ENCODE peak calls at places on chromosome 18, in four cellular contexts. J is A549, S is SK-N-SH, B is HepG2. V is an unnamed sample.

GRCh38 chr18:76821875-76822509 is 365 bp upstream of the ZNF236 start:
- DNase-seq in J (peak; percentile 41), S (peak; percentile 95), B (no peak), V (peak; percentile 48)

GRCh38 chr18:22667616-22668422 is 250.1 kb upstream of the CTAGE1 start:
- DNase-seq in B (no peak), J (peak; percentile 5), S (no peak), V (peak; percentile 84)

GRCh38 chr18:32418148-32418547 is 52.5 kb downstream of the GAREM1 start:
- DNase-seq in J (no peak), B (peak; percentile 25), S (no peak), V (no peak)

GRCh38 chr18:38422216-38422615 is 856.6 kb upstream of the CELF4 start:
- DNase-seq in B (no peak), S (no peak), J (no peak), V (no peak)

GRCh38 chr18:11407900-11408299 is 201.5 kb upstream of the SLC35G4 start:
- DNase-seq in B (no peak), J (no peak), S (no peak), V (no peak)

GRCh38 chr18:76488190-76488589 is 6.9 kb downstream of the ZNF516 start:
- DNase-seq in S (no peak), B (no peak), J (no peak), V (no peak)

GRCh38 chr18:77004555-77005380 is 127.8 kb downstream of the MBP start:
- DNase-seq in S (no peak), B (no peak), J (no peak), V (no peak)

GRCh38 chr18:79632765-79633164 is 46.8 kb upstream of the CTDP1 start:
- DNase-seq in S (no peak), J (no peak), B (no peak), V (no peak)

GRCh38 chr18:76348267-76349066 is 146.6 kb downstream of the ZNF516 start:
- DNase-seq in J (no peak), S (no peak), B (peak; percentile 81), V (no peak)

GRCh38 chr18:8811115-8811514 is 105.8 kb downstream of the MTCL1 start:
- DNase-seq in B (no peak), S (no peak), J (no peak), V (no peak)

GRCh38 chr18:79217979-79218604 is 148.9 kb downstream of the ATP9B start:
- DNase-seq in S (no peak), J (no peak), B (no peak), V (peak; percentile 8)

GRCh38 chr18:23314672-23315071 is 138.4 kb upstream of the RIOK3 start:
- DNase-seq in S (no peak), B (no peak), J (no peak), V (no peak)

GRCh38 chr18:45628979-45629958 is 14.0 kb downstream of the SLC14A2 start:
- DNase-seq in S (no peak), B (no peak), J (no peak), V (no peak)

GRCh38 chr18:79784071-79784913 is 13.4 kb upstream of the KCNG2 start:
- DNase-seq in B (no peak), S (no peak), J (no peak), V (no peak)

GRCh38 chr18:27004056-27004829 is 138.7 kb upstream of the AQP4 start:
- DNase-seq in S (peak; percentile 33), B (no peak), J (no peak), V (no peak)

GRCh38 chr18:73381361-73382031 is 513.7 kb upstream of the NETO1 start:
- DNase-seq in S (no peak), B (no peak), J (no peak), V (no peak)

GRCh38 chr18:9796933-9797549 is 88.7 kb upstream of the TXNDC2 start:
- DNase-seq in S (peak; percentile 34), J (no peak), B (no peak), V (no peak)

GRCh38 chr18:32301976-32302743 is 112.3 kb downstream of the MEP1B start:
- DNase-seq in B (no peak), S (peak; percentile 26), J (peak; percentile 5), V (no peak)

GRCh38 chr18:22933958-22934423 is 863 bp downstream of the RBBP8 start:
- DNase-seq in J (no peak), S (no peak), B (no peak), V (no peak)

DNA sequence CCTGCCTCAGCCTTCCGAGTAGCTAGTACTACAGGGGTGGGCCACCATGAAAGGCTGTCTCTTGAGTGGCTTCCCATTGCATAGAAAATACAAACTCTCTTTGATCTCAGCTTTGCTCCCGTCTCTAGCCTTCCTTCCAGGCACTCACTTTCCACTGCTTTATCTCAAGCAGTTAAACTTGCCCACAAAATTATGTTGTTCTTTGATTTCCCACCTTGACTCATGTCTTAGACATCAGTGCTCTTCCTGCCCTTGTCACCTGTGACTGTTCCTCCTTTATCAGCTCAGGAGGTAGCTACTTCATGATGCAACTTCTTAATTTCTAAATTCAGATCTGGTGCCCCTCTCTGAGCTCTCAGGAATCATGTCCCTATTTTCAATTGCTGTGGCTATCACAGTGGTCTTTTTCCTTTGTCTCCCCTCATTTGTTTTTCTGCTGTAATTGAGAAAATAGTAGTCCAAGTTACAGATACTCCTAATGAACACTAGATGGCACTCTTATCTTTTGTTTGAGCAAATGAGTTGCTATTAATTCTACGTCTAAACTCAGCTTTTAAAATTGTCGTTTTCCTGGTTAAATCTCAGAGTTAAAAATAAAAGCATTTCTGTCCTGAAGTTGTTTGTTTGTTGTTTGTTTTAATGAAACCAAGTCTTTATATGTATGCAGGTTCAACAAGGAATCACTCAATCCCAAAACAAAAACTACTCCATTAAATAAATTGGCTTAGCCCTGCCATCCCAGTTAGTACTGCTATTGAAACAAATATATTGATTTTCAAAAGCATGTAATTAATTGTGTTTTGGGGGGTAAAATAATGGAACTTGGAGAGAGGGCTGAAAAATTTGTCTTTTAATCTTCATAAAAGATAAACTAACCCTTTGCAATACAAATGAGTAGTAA is 46.9 kb upstream of the GREB1L start:
- DNase-seq in S (peak; percentile 29), J (no peak), B (peak; percentile 24), V (peak; percentile 14)
- TF ChIP-seq CHD2 in S (no peak), J (no peak), B (no peak), V (no peak)

DNA sequence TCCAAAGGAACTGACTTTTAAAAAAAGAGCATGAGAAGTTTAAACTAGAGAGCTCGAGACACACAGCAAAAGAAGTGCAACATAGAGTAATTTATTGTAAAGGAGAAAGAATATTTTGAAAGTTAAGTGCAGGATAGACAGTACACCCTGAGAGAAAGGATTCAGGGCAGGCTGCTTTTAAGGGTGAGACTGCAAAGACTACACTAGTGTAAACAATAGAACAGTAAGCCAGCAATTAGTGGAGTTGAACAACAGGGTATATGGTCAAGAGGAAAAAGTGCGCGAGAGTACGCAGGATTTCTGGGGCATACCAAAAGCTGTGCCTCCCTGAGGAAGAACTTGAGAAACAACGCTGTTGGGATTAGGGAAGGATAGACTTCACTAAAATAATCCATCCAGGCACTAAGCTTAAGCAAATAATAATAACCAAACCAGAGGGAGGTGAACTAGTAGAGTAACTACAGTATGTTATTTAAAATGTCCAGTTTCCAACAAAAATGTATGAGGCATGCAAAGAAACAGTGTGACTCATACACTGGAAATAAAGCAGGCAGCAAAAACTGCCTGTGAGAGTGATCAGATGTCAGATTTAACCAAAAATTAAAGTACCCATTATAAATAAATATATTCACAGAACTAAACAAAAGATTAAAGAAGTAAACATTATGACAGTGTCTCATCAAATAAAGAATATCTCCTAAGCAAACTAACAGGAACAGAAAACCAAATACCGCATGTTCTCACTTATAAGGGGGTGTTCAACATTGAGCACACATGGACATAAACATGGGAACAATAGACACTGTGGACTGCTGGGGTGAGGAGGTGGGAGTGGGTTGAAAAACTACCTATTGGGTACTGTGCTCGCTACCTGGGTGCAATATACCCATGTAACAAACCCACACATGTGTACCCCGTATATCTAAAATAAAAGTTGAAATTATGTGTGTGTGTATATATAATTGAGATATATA is 40.5 kb upstream of the EMILIN2 start:
- DNase-seq in S (no peak), J (no peak), B (no peak), V (no peak)
- TF ChIP-seq CHD2 in S (no peak), J (no peak), B (no peak), V (no peak)

GRCh38 chr18:2978626-2979025 is 34.3 kb downstream of the LPIN2 start:
- DNase-seq in B (no peak), S (no peak), J (peak; percentile 21), V (no peak)
- TF ChIP-seq CHD2 in B (no peak), S (no peak), J (no peak), V (no peak)

GRCh38 chr18:31258789-31259188 is 59.2 kb upstream of the DSG1 start:
- DNase-seq in B (no peak), S (no peak), J (no peak), V (no peak)

GRCh38 chr18:31267823-31268481 is 50.0 kb upstream of the DSG1 start:
- DNase-seq in S (no peak), J (no peak), B (no peak), V (no peak)

GRCh38 chr18:31261792-31262582 is 56.0 kb upstream of the DSG1 start:
- DNase-seq in J (no peak), B (peak; percentile 59), S (no peak), V (no peak)
- TF ChIP-seq CHD2 in J (no peak), B (no peak), S (no peak), V (no peak)

GRCh38 chr18:48136544-48137353 is 206.3 kb upstream of the SMAD2 start:
- DNase-seq in S (peak; percentile 86), B (no peak), J (peak; percentile 14), V (no peak)
- TF ChIP-seq CHD2 in S (no peak), B (no peak), J (no peak), V (no peak)

DNA sequence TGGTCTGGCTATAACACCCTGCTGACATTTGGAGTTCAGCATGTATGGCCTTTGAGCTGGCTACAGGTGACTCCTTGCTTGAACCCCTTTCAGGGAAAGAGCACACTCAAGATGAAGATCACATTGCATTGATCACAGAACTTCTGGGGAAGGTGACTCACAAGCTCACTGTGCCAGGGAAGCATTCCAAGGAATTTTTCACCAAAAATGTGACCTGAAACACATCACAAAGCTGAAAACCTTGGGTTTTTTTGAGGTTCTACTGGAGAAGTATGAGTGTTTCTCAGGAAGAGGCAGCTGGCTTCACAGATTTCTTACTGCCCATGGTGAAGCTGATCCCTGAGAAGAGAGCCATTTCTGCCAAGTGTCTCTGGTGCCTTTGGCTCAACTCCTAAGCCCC is 879.0 kb downstream of the CBLN2 start:
- DNase-seq in B (no peak), S (no peak), J (no peak), V (no peak)
- TF ChIP-seq CHD2 in B (no peak), S (no peak), J (no peak), V (no peak)